ENCODE peak calls at places on chromosomes 4 and X, in eight cellular contexts. O, Q, A, F, M, Z, V and L are unnamed samples.

GRCh38 chrX:82627568-82627967 is 880.5 kb upstream of the POU3F4 start:
- DNase-seq in Q (no peak), M (no peak), V (no peak), Z (no peak), O (peak; percentile 6), A (no peak), F (no peak), L (no peak)

GRCh38 chr4:185127021-185127925 is 15.8 kb upstream of the SLC25A4 start:
- DNase-seq in V (peak; percentile 34), M (no peak), F (no peak), Z (peak; percentile 28), A (no peak), O (peak; percentile 13), Q (peak; percentile 12), L (peak; percentile 63)

GRCh38 chrX:153900806-153901752 is 3.4 kb upstream of the AVPR2 start:
- DNase-seq in Z (peak; percentile 43), O (peak; percentile 84), A (peak; percentile 55), F (peak; percentile 64), Q (peak; percentile 73), V (peak; percentile 89), M (no peak), L (peak; percentile 35)

GRCh38 chr4:187541666-187542065 is 453.9 kb upstream of the ZFP42 start:
- DNase-seq in Q (no peak), A (no peak), Z (no peak), M (no peak), F (no peak), V (peak; percentile 36), O (no peak), L (no peak)

GRCh38 chrX:116317409-116317808 is 119.0 kb upstream of the SLC6A14 start:
- DNase-seq in F (peak; percentile 73), M (no peak), A (no peak), Q (peak; percentile 65), V (peak; percentile 5), O (peak; percentile 3), Z (peak; percentile 37), L (peak; percentile 35)

GRCh38 chr4:152106113-152106763 is 345.4 kb upstream of the GATB start:
- DNase-seq in Q (peak; percentile 95), Z (peak; percentile 90), A (no peak), F (peak; percentile 85), M (peak; percentile 83), V (peak; percentile 97), O (peak; percentile 92), L (no peak)

GRCh38 chr4:127709456-127709855 is 20.7 kb upstream of the SLC25A31 start:
- DNase-seq in V (peak; percentile 18), Q (peak; percentile 50), F (no peak), Z (no peak), O (peak; percentile 63), A (no peak), M (no peak), L (no peak)

GRCh38 chr4:152628128-152628527 is 51.7 kb downstream of the TMEM154 start:
- DNase-seq in Z (no peak), O (no peak), Q (peak; percentile 61), A (no peak), M (no peak), V (peak; percentile 88), F (peak; percentile 17), L (no peak)

GRCh38 chr4:67635331-67635730 is 65.6 kb downstream of the UBA6 start:
- DNase-seq in V (no peak), M (no peak), Z (no peak), F (no peak), Q (no peak), O (no peak), A (no peak), L (no peak)

GRCh38 chr4:128684031-128684430 is 125.5 kb upstream of the JADE1 start:
- DNase-seq in O (no peak), F (peak; percentile 10), A (no peak), Z (no peak), V (no peak), Q (no peak), M (no peak), L (no peak)

GRCh38 chrX:104435249-104435648 is 130.8 kb upstream of the IL1RAPL2 start:
- DNase-seq in O (no peak), F (no peak), Z (no peak), V (no peak), A (no peak), M (no peak), Q (no peak), L (no peak)

GRCh38 chrX:129525162-129525561 is 1.9 kb upstream of the SMARCA1 start:
- DNase-seq in Z (no peak), F (no peak), V (no peak), O (no peak), Q (no peak), M (no peak), A (no peak), L (no peak)

GRCh38 chrX:71181558-71181909 is 36.9 kb downstream of the NLGN3 start:
- DNase-seq in Z (no peak), V (peak; percentile 28), Q (no peak), M (no peak), A (no peak), F (no peak), O (no peak), L (peak; percentile 18)

GRCh38 chr4:185811509-185812364 is at the start of gene SORBS2:
- DNase-seq in Z (peak; percentile 75), O (peak; percentile 70), Q (peak; percentile 78), A (peak; percentile 56), M (no peak), V (peak; percentile 6), F (peak; percentile 9), L (peak; percentile 69)

GRCh38 chrX:49039598-49040375 is 3.4 kb downstream of the TFE3 start:
- DNase-seq in Q (peak; percentile 87), F (peak; percentile 97), M (peak; percentile 75), V (peak; percentile 93), Z (peak; percentile 93), A (no peak), O (peak; percentile 88), L (peak; percentile 92)

GRCh38 chr4:2667428-2667827 is 88.7 kb downstream of the TNIP2 start:
- DNase-seq in Z (no peak), Q (no peak), M (no peak), F (no peak), A (no peak), V (no peak), O (no peak), L (no peak)

GRCh38 chr4:13992041-13992440 is 364.5 kb upstream of the BOD1L1 start:
- DNase-seq in Q (no peak), Z (no peak), F (no peak), M (no peak), V (no peak), A (no peak), O (no peak), L (no peak)
- H3K4me1 ChIP-seq in Q (peaks cover 26% of the 10 kb centered on the region), Z (peaks cover 29% of the 10 kb centered on the region), F (peaks cover 4% of the 10 kb centered on the region), M (no peaks in the 10 kb centered on the region), V (peaks cover 26% of the 10 kb centered on the region), A (no peaks in the 10 kb centered on the region), O (peaks cover 36% of the 10 kb centered on the region), L (no peaks in the 10 kb centered on the region)

DNA sequence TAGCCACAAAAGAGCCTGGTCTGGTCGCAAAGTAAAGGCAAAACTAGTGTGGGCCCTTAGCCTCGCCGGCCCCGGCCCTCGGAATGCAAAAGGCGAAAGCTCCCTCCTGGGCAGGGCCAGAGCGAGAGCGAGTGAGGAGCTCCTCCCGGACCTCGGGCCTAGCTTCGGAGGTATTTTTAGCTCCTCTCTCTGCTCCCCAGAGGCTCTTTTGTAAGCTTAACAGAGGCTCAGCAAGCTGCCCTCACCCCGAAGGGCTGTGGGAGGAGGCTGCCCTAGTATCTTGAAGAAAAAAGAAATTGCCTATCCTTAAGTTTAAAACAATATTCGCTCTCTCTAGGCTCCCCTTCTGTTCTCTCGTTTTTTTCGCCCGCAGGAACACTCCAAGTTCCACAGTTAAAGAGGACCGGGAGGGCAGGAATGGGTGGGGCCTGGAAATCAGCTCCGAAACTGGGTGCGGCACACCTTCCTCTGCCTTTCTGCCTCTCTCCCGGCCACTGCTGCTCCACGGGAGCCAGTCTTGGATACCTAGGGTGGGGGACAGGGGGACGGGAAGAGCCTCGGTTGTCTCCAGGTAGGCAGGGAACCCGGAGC is 12.2 kb downstream of the HAND2 start:
- DNase-seq in Z (peak; percentile 39), Q (no peak), V (no peak), O (no peak), F (no peak), A (no peak), M (no peak), L (peak; percentile 88)
- H3K27me3 ChIP-seq in Z (peaks cover 83% of the 10 kb centered on the region), Q (peaks cover 97% of the 10 kb centered on the region), V (no peaks in the 10 kb centered on the region), O (peaks cover 72% of the 10 kb centered on the region), F (no peaks in the 10 kb centered on the region), A (peaks cover 6% of the 10 kb centered on the region), M (peaks cover 22% of the 10 kb centered on the region), L (peaks cover 100% of the 10 kb centered on the region)

GRCh38 chr4:80202784-80203553 is 5.7 kb downstream of the PRDM8 start:
- DNase-seq in Q (no peak), Z (peak; percentile 38), M (no peak), V (peak; percentile 68), A (no peak), O (no peak), F (no peak), L (peak; percentile 77)

GRCh38 chr4:80206111-80206510 is 8.8 kb downstream of the PRDM8 start:
- DNase-seq in Q (no peak), M (no peak), Z (no peak), V (no peak), A (no peak), O (no peak), F (no peak), L (no peak)

GRCh38 chr4:80202190-80202711 is 4.9 kb downstream of the PRDM8 start:
- DNase-seq in A (no peak), O (peak; percentile 68), M (no peak), F (peak; percentile 57), V (peak; percentile 91), Z (peak; percentile 86), Q (peak; percentile 58), L (peak; percentile 88)

GRCh38 chr4:80206541-80207171 is 9.4 kb downstream of the PRDM8 start:
- DNase-seq in O (no peak), Q (no peak), F (no peak), Z (no peak), M (no peak), A (no peak), V (no peak), L (no peak)

GRCh38 chr4:80204433-80204832 is 7.1 kb downstream of the PRDM8 start:
- DNase-seq in V (no peak), M (no peak), Z (no peak), A (no peak), Q (no peak), F (no peak), O (no peak), L (peak; percentile 67)
- TF ChIP-seq EZH2 in V (no peak), M (no peak), Z (no peak), A (no peak), Q (no peak), F (no peak), O (no peak), L (no peak)

GRCh38 chr4:163525982-163526381 is 31.5 kb downstream of the TMA16 start:
- DNase-seq in Q (no peak), Z (no peak), M (no peak), V (no peak), F (no peak), A (no peak), O (no peak), L (no peak)

GRCh38 chr4:163528618-163529017 is 34.1 kb downstream of the TMA16 start:
- DNase-seq in A (no peak), F (no peak), O (no peak), M (no peak), Z (no peak), Q (no peak), V (no peak), L (no peak)

GRCh38 chr4:163523791-163524365 is 29.4 kb downstream of the TMA16 start:
- DNase-seq in Z (no peak), O (no peak), M (no peak), Q (no peak), F (no peak), A (no peak), V (no peak), L (no peak)

GRCh38 chr4:163527172-163527571 is 32.7 kb downstream of the TMA16 start:
- DNase-seq in Z (no peak), V (no peak), A (no peak), Q (no peak), M (no peak), O (no peak), F (no peak), L (no peak)
- H3K4me1 ChIP-seq in Z (no peaks in the 10 kb centered on the region), V (peaks cover 4% of the 10 kb centered on the region), A (no peaks in the 10 kb centered on the region), Q (no peaks in the 10 kb centered on the region), M (peaks cover 5% of the 10 kb centered on the region), O (peaks cover 4% of the 10 kb centered on the region), F (peaks cover 16% of the 10 kb centered on the region), L (peaks cover 15% of the 10 kb centered on the region)